ENCODE peak calls at places on chromosomes 7 and 10, in ten cellular contexts. Y, X, M, J, I, F, K, P, N and A are unnamed samples.

GRCh38 chr7:44062180-44062902 is 3.0 kb downstream of the PGAM2 start:
- DNase-seq in Y (no peak), X (peak; percentile 13), M (peak; percentile 37), J (no peak), I (peak; percentile 18), F (no peak), K (peak; percentile 20), P (no peak), N (no peak), A (no peak)

GRCh38 chr10:11560076-11560709 is 51.3 kb downstream of the USP6NL start:
- DNase-seq in Y (peak; percentile 39), X (no peak), M (no peak), J (no peak), I (no peak), F (no peak), K (no peak), P (peak; percentile 35), N (no peak), A (no peak)

GRCh38 chr10:80660266-80660665 is 122.6 kb downstream of the SH2D4B start:
- DNase-seq in Y (no peak), X (no peak), M (no peak), J (no peak), I (no peak), F (no peak), K (no peak), P (no peak), N (no peak), A (no peak)

GRCh38 chr10:36096571-36096970 is 454.5 kb upstream of the FZD8 start:
- DNase-seq in Y (peak; percentile 63), X (no peak), M (no peak), J (no peak), I (no peak), F (no peak), K (no peak), P (no peak), N (peak; percentile 25), A (peak; percentile 67)

GRCh38 chr7:44534087-44534486 is 7.0 kb downstream of the NPC1L1 start:
- DNase-seq in Y (peak; percentile 77), X (no peak), M (no peak), J (no peak), I (no peak), F (no peak), K (no peak), P (no peak), N (no peak), A (no peak)

GRCh38 chr7:143285454-143285756 is 647 bp downstream of the TMEM139 start:
- DNase-seq in Y (no peak), X (no peak), M (no peak), J (peak; percentile 76), I (peak; percentile 30), F (no peak), K (no peak), P (no peak), N (no peak), A (peak; percentile 60)

GRCh38 chr7:1787681-1788235 is 117.7 kb downstream of the ELFN1 start:
- DNase-seq in Y (no peak), X (no peak), M (peak; percentile 4), J (no peak), I (no peak), F (no peak), K (no peak), P (no peak), N (no peak), A (no peak)

GRCh38 chr10:47020491-47020890 is 109.3 kb downstream of the PTPN20 start:
- DNase-seq in Y (peak; percentile 59), X (no peak), M (no peak), J (no peak), I (no peak), F (peak; percentile 5), K (peak; percentile 76), P (no peak), N (peak; percentile 22), A (peak; percentile 33)

GRCh38 chr10:87878664-87879459 is 15.4 kb downstream of the PTEN start:
- DNase-seq in Y (no peak), X (no peak), M (no peak), J (no peak), I (no peak), F (no peak), K (no peak), P (no peak), N (peak; percentile 54), A (no peak)

GRCh38 chr10:102602272-102603045 is 41.8 kb upstream of the TRIM8 start:
- DNase-seq in Y (no peak), X (peak; percentile 35), M (peak; percentile 56), J (no peak), I (peak; percentile 50), F (peak; percentile 61), K (peak; percentile 76), P (no peak), N (no peak), A (no peak)

GRCh38 chr7:27346531-27347260 is 104.1 kb downstream of the EVX1 start:
- DNase-seq in Y (peak; percentile 84), X (no peak), M (peak; percentile 47), J (peak; percentile 65), I (no peak), F (peak; percentile 70), K (peak; percentile 49), P (no peak), N (peak; percentile 84), A (peak; percentile 94)

GRCh38 chr10:13276749-13277394 is 23.0 kb downstream of the PHYH start:
- DNase-seq in Y (peak; percentile 41), X (no peak), M (no peak), J (no peak), I (no peak), F (no peak), K (no peak), P (no peak), N (peak; percentile 7), A (no peak)

GRCh38 chr7:106102387-106102966 is 9.6 kb downstream of the SYPL1 start:
- DNase-seq in Y (no peak), X (no peak), M (no peak), J (no peak), I (no peak), F (no peak), K (no peak), P (no peak), N (no peak), A (no peak)

GRCh38 chr7:3206771-3207191 is 94.3 kb upstream of the SDK1 start:
- DNase-seq in Y (no peak), X (no peak), M (no peak), J (no peak), I (no peak), F (no peak), K (no peak), P (no peak), N (no peak), A (no peak)

GRCh38 chr10:113454341-113455061 is 98.4 kb upstream of the HABP2 start:
- DNase-seq in Y (peak; percentile 12), X (no peak), M (peak; percentile 58), J (peak; percentile 70), I (peak; percentile 33), F (peak; percentile 52), K (peak; percentile 43), P (no peak), N (peak; percentile 33), A (peak; percentile 29)

GRCh38 chr7:142885311-142886230 is at the start of gene TRPV6:
- DNase-seq in Y (no peak), X (no peak), M (no peak), J (peak; percentile 67), I (no peak), F (peak; percentile 8), K (peak; percentile 3), P (no peak), N (no peak), A (peak; percentile 55)

GRCh38 chr7:95874541-95875265 is 102.3 kb downstream of the DYNC1I1 start:
- DNase-seq in Y (no peak), X (no peak), M (no peak), J (no peak), I (no peak), F (no peak), K (no peak), P (no peak), N (no peak), A (no peak)

GRCh38 chr7:134755422-134756022 is 23.9 kb upstream of the CALD1 start:
- DNase-seq in Y (no peak), X (no peak), M (no peak), J (peak; percentile 42), I (no peak), F (no peak), K (no peak), P (no peak), N (peak; percentile 50), A (no peak)

DNA sequence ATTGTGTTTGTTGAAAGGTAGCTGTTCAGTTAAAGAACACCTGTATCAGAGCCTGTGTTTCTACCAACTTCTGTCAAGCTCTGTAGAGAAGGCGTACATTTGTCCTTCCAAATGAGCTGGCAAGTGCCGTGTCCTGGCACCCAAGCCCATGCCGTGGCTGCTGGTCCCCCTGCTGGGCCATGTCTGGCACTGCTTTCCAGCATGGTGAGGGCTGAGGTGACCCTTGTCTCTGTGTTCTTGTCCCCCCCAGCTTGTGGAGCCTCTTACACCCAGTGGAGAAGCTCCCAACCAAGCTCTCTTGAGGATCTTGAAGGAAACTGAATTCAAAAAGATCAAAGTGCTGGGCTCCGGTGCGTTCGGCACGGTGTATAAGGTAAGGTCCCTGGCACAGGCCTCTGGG is 154.9 kb downstream of the EGFR start:
- DNase-seq in Y (no peak), X (no peak), M (no peak), J (no peak), I (no peak), F (no peak), K (no peak), P (no peak), N (no peak), A (no peak)
- TF ChIP-seq CTCF in Y (no peak), X (no peak), M (no peak), J (no peak), I (no peak), F (no peak), K (no peak), P (peak; percentile 6), N (peak; percentile 42), A (no peak)

DNA sequence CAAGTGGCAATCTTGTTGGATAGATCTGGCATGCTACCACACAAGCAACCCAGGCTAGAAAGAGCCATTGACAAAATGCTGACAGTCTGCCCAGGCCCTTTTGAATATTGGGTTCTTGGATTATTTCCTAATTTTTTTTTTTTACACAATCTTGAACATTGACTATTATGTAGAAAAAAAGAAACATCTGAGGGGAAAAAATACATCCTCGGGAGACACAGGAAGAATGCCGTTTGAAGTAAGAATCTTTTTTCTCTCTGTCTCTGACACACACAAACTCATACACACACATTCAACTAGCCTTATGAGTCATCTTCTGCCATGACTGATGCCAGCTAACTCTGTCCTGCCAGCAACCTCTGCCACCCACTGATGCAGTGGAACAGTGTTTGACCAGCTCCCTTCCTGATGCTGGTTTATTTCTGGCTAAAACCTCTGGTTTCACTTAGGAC is 47.2 kb downstream of the SORBS1 start:
- DNase-seq in Y (peak; percentile 10), X (no peak), M (no peak), J (no peak), I (no peak), F (peak; percentile 39), K (peak; percentile 68), P (no peak), N (no peak), A (peak; percentile 79)
- H3K4me3 ChIP-seq in Y (no peak overlapping the region), X (no peak overlapping the region), M (no peak overlapping the region), J (no peak overlapping the region), I (no peak overlapping the region), F (no peak overlapping the region), K (no peak overlapping the region), P (no peak overlapping the region), N (no peak overlapping the region), A (no peak overlapping the region)

GRCh38 chr7:51785806-51786205 is 469.2 kb upstream of the COBL start:
- DNase-seq in Y (no peak), X (no peak), M (no peak), J (no peak), I (no peak), F (no peak), K (no peak), P (no peak), N (no peak), A (no peak)
- H3K36me3 ChIP-seq in Y (no peaks in the 10 kb centered on the region), X (no peaks in the 10 kb centered on the region), M (no peaks in the 10 kb centered on the region), J (no peaks in the 10 kb centered on the region), I (no peaks in the 10 kb centered on the region), F (no peaks in the 10 kb centered on the region), K (no peaks in the 10 kb centered on the region), P (no peaks in the 10 kb centered on the region), N (no peaks in the 10 kb centered on the region), A (no peaks in the 10 kb centered on the region)

GRCh38 chr7:24756989-24757798 is at the start of gene GSDME:
- DNase-seq in Y (peak; percentile 59), X (no peak), M (peak; percentile 79), J (peak; percentile 32), I (peak; percentile 68), F (peak; percentile 73), K (peak; percentile 48), P (no peak), N (peak; percentile 12), A (peak; percentile 41)
- TF ChIP-seq CTCF in Y (no peak), X (no peak), M (no peak), J (no peak), I (no peak), F (no peak), K (no peak), P (no peak), N (no peak), A (no peak)